ENCODE peak calls at places on chromosomes 16 and 17, in ten cellular contexts. H is T-helper 17 cell; W is EL; N is epithelial cell of prostate; T is midbrain; A is coronary artery; C is glomerular endothelial cell; S is ovary; E is cerebellum; D is stimulated activated CD4-positive, alpha-beta T cell treated with anti-CD3 and anti-CD28 coated beads, Interleukin-15, amount 100 ng/mL, for 1 hour. R is an unnamed sample.

GRCh38 chr16:75238132-75238852 is 13.1 kb downstream of the BCAR1 start:
- DNase-seq in A (peak; percentile 95), T (peak; percentile 87), H (no peak), E (peak; percentile 94), D (no peak), W (peak; percentile 77), S (peak; percentile 90), N (no peak), C (no peak), R (no peak)

GRCh38 chr16:54282923-54283734 is 3.5 kb downstream of the IRX3 start:
- DNase-seq in W (no peak), D (no peak), N (no peak), H (no peak), E (no peak), C (no peak), A (no peak), S (no peak), T (no peak), R (no peak)

GRCh38 chr16:12573730-12574383 is 229.8 kb downstream of the CPPED1 start:
- DNase-seq in T (peak; percentile 41), W (peak; percentile 46), E (no peak), D (peak; percentile 60), H (no peak), A (no peak), C (peak; percentile 18), S (no peak), N (no peak), R (peak; percentile 81)

GRCh38 chr16:10612649-10613179 is 32.3 kb upstream of the EMP2 start:
- DNase-seq in N (no peak), D (no peak), A (no peak), E (no peak), H (no peak), W (no peak), T (no peak), S (no peak), C (no peak), R (no peak)

GRCh38 chr16:84088695-84089395 is 27.9 kb downstream of the MBTPS1 start:
- DNase-seq in E (no peak), W (no peak), S (no peak), T (no peak), C (no peak), D (peak; percentile 22), A (no peak), N (no peak), H (peak; percentile 26), R (peak; percentile 64)

GRCh38 chr17:13550291-13550690 is 51.4 kb downstream of the HS3ST3A1 start:
- DNase-seq in N (no peak), S (no peak), D (no peak), C (no peak), W (peak; percentile 63), A (no peak), H (no peak), E (no peak), T (no peak), R (no peak)

GRCh38 chr17:80832266-80832676 is 159.4 kb upstream of the CHMP6 start:
- DNase-seq in E (peak; percentile 35), C (no peak), N (no peak), H (peak; percentile 6), A (no peak), W (peak; percentile 73), S (peak; percentile 60), D (no peak), T (peak; percentile 65), R (no peak)

GRCh38 chr16:57029161-57030160 is 40.1 kb downstream of the NLRC5 start:
- DNase-seq in H (no peak), C (no peak), A (no peak), T (no peak), E (no peak), N (peak; percentile 34), W (peak; percentile 76), S (no peak), D (no peak), R (no peak)

GRCh38 chr17:338442-339192 is 14.0 kb downstream of the RPH3AL start:
- DNase-seq in H (no peak), S (peak; percentile 71), T (no peak), D (no peak), E (no peak), C (no peak), A (no peak), N (no peak), W (no peak), R (no peak)

GRCh38 chr17:36072431-36073121 is 8.5 kb downstream of the CCL18 start:
- DNase-seq in T (no peak), E (no peak), H (no peak), D (peak; percentile 20), C (no peak), S (no peak), W (peak; percentile 33), N (no peak), A (no peak), R (peak; percentile 89)

GRCh38 chr16:10100829-10101228 is 81.4 kb downstream of the GRIN2A start:
- DNase-seq in D (no peak), E (no peak), N (no peak), C (no peak), T (no peak), S (no peak), W (no peak), H (no peak), A (peak; percentile 45), R (no peak)

GRCh38 chr17:17641621-17642409 is 39.4 kb upstream of the RAI1 start:
- DNase-seq in N (peak; percentile 10), W (peak; percentile 79), S (peak; percentile 84), C (peak; percentile 25), A (peak; percentile 79), H (peak; percentile 63), E (peak; percentile 65), D (peak; percentile 63), T (peak; percentile 81), R (peak; percentile 85)

GRCh38 chr16:87314990-87315420 is 2.2 kb downstream of the C16orf95 start:
- DNase-seq in H (no peak), S (no peak), E (no peak), W (no peak), D (no peak), N (no peak), T (no peak), A (no peak), C (no peak), R (no peak)

GRCh38 chr16:85123891-85124635 is 11.8 kb upstream of the CIBAR2 start:
- DNase-seq in W (peak; percentile 97), A (peak; percentile 96), S (no peak), H (no peak), C (no peak), N (no peak), E (no peak), D (no peak), T (peak; percentile 59), R (no peak)

GRCh38 chr16:2004795-2005517 is 4.7 kb downstream of the ZNF598 start:
- DNase-seq in A (no peak), N (no peak), W (no peak), E (no peak), S (no peak), C (no peak), T (no peak), H (no peak), D (no peak), R (no peak)

GRCh38 chr17:22692801-22693171 is 1000.5 kb downstream of the KCNJ18 start:
- DNase-seq in S (no peak), C (no peak), H (no peak), D (no peak), E (no peak), W (no peak), N (no peak), T (no peak), A (no peak), R (no peak)

GRCh38 chr17:44926841-44927525 is 11.7 kb upstream of the GFAP start:
- DNase-seq in T (no peak), C (no peak), H (no peak), D (no peak), S (no peak), W (no peak), E (no peak), N (no peak), A (no peak), R (no peak)

GRCh38 chr17:50117202-50118040 is 12.5 kb downstream of the SAMD14 start:
- DNase-seq in E (no peak), C (no peak), N (no peak), D (peak; percentile 58), H (peak; percentile 45), W (no peak), T (no peak), S (peak; percentile 67), A (no peak), R (peak; percentile 75)

GRCh38 chr17:8087942-8088230 is 370 bp upstream of the ALOX12B start:
- DNase-seq in W (no peak), S (no peak), E (no peak), A (no peak), D (no peak), N (no peak), C (no peak), T (no peak), H (no peak), R (no peak)

R was measured in stimulated activated naive CD8-positive, alpha-beta T cell treated with anti-CD3 and anti-CD28 coated beads, Interleukin-15, Interleukin-2, amounts not matched to agents 100 U/mL and 50 U/mL, for 24 hours.